ENCODE peak calls at places on chromosomes 13 and 19, in six cellular contexts. K is ovary, H is neural progenitor cell, T is endothelial cell of umbilical vein, S is suprapubic skin, X is AG04450. G is an unnamed sample.

GRCh38 chr19:33432408-33433170 is 59.1 kb downstream of the CEBPG start:
- DNase-seq in T (no peak), H (no peak), K (no peak), X (no peak), S (no peak), G (no peak)

GRCh38 chr19:35266904-35267817 is 1.6 kb upstream of the USF2 start:
- DNase-seq in T (peak), X (no peak), H (peak), S (peak), K (peak), G (peak)

GRCh38 chr13:30431269-30431950 is 9.1 kb downstream of the UBE2L5 start:
- DNase-seq in S (no peak), T (no peak), K (no peak), H (no peak), X (no peak), G (no peak)

GRCh38 chr19:4304509-4305252 is at the start of gene FSD1:
- DNase-seq in S (no peak), H (peak), T (peak), X (no peak), K (no peak), G (no peak)

GRCh38 chr19:23002690-23003422 is at the start of gene ZNF728:
- DNase-seq in K (peak), X (no peak), S (peak), H (no peak), T (no peak), G (peak)

GRCh38 chr13:45367358-45367757 is 26.4 kb upstream of the TPT1 start:
- DNase-seq in K (no peak), X (peak), T (peak), S (peak), H (no peak), G (no peak)

GRCh38 chr19:43639507-43640423 is at the start of gene CADM4:
- DNase-seq in T (no peak), H (peak), K (peak), X (no peak), S (no peak), G (peak)

GRCh38 chr13:36718686-36719085 is 44.9 kb downstream of the SERTM1 start:
- DNase-seq in K (no peak), H (no peak), T (no peak), S (no peak), X (no peak), G (no peak)

GRCh38 chr13:113954046-113954841 is 19.6 kb downstream of the C13orf46 start:
- DNase-seq in S (peak), K (peak), H (no peak), X (no peak), T (no peak), G (no peak)

GRCh38 chr13:26584713-26585112 is 27.2 kb downstream of the WASF3 start:
- DNase-seq in T (peak), H (no peak), S (no peak), X (no peak), K (no peak), G (no peak)

GRCh38 chr13:27911499-27911898 is 8.3 kb upstream of the PDX1 start:
- DNase-seq in X (no peak), K (no peak), T (no peak), S (no peak), H (no peak), G (no peak)

GRCh38 chr19:14003279-14004051 is 2.7 kb downstream of the RFX1 start:
- DNase-seq in K (no peak), H (no peak), T (peak), X (no peak), S (no peak), G (no peak)

GRCh38 chr13:40271931-40272775 is 394.3 kb downstream of the FOXO1 start:
- DNase-seq in T (peak), K (peak), S (peak), H (no peak), X (no peak), G (peak)

GRCh38 chr13:32075150-32075851 is 43.7 kb downstream of the FRY start:
- DNase-seq in X (no peak), S (no peak), H (no peak), T (no peak), K (no peak), G (no peak)

GRCh38 chr19:42197375-42197817 is 20.1 kb downstream of the DEDD2 start:
- DNase-seq in X (no peak), H (no peak), K (no peak), T (no peak), S (no peak), G (no peak)

GRCh38 chr13:31517599-31517998 is 221.7 kb upstream of the RXFP2 start:
- DNase-seq in K (no peak), S (no peak), H (no peak), T (no peak), X (no peak), G (no peak)

GRCh38 chr13:106915146-106915545 is 347.2 kb upstream of the ARGLU1 start:
- DNase-seq in K (no peak), S (no peak), X (no peak), H (no peak), T (no peak), G (no peak)

GRCh38 chr19:49217382-49217781 is 59.8 kb downstream of the TRPM4 start:
- DNase-seq in T (no peak), X (no peak), H (no peak), K (no peak), S (no peak), G (peak)

GRCh38 chr13:44768233-44768632 is 192.1 kb upstream of the TSC22D1 start:
- DNase-seq in K (no peak), X (no peak), S (no peak), H (no peak), T (no peak), G (no peak)

GRCh38 chr13:97967948-97968347 is 14.5 kb downstream of the IPO5 start:
- DNase-seq in X (no peak), T (no peak), K (peak), S (no peak), H (no peak), G (peak)

GRCh38 chr13:59205501-59205900 is 958.2 kb downstream of the DIAPH3 start:
- DNase-seq in X (no peak), T (no peak), S (no peak), H (no peak), K (no peak), G (no peak)

DNA sequence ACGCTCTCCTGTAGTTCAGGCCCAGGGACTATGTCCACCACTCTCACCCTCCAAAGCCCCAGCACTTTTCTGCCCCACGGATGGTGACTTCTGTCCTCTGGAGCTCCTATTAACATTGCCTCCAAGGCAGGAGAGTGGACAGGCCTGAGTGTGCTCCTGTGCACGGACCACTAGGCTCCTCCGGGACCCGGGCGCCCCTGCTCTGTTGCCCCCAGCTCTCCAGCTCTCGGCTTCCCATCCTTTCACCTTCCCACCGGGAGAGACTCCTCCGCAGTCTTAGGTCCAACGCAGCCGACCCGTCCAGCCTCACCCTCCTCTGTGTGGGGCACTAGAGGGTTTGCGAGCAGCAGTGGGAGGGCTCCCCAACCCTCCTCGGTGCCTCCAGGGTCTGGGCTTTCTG is 30.4 kb downstream of the CAPN12 start:
- DNase-seq in K (no peak), T (no peak), X (no peak), H (no peak), S (no peak), G (no peak)
- H3K27ac ChIP-seq in K (peak), T (no peak), X (no peak), H (no peak), S (peak), G (peak)

DNA sequence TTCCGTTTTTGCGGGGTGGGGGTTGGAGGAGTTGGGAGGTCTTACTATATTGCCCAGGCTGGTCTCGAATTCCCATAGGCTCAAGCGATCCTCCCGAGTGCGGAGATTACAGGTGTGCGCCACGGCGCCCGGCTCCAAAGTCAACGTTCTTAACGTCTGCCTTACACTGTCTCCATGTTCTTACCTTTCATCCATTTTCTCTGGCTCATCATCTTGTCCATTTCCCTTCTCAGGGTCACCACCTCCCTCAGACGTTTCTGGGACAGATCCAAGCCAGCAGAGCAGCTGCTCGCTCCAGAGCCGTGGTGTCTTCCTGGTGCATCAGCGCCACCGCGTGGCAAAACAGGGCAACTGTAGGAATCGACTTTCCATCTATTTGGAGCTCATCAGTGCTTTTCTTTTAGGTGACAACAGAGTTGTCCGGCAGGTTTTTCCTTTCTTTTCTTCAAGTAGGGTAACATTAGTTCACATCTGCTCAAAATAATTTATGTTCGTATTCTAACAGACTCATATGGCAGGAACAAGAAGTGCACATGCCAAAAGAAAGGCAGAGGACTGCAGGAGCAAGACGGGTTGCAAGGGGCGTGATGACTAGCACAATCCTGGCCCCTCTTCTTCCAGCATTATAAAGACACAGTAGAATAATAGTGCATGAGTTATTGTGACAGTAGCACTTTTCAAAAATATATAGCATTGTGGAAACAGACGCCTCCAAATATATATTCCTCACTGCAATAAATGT is 103.1 kb upstream of the ABCC4 start:
- DNase-seq in T (peak), S (peak), X (peak), K (peak), H (peak), G (peak)
- TF ChIP-seq CTCF in T (peak), S (peak), X (peak), K (peak), H (peak), G (peak)

GRCh38 chr19:750640-751423 is at the start of gene MISP:
- DNase-seq in K (no peak), T (no peak), X (no peak), H (no peak), S (peak), G (no peak)

GRCh38 chr19:749811-750210 is 1.1 kb upstream of the MISP start:
- DNase-seq in H (no peak), X (no peak), T (no peak), S (no peak), K (no peak), G (no peak)

GRCh38 chr19:754530-754929 is 3.6 kb downstream of the MISP start:
- DNase-seq in S (no peak), T (no peak), X (no peak), K (no peak), H (no peak), G (no peak)

GRCh38 chr19:752652-753517 is 2.0 kb downstream of the MISP start:
- DNase-seq in T (no peak), H (no peak), K (peak), X (peak), S (peak), G (no peak)

GRCh38 chr19:751501-752341 is 809 bp downstream of the MISP start:
- DNase-seq in T (no peak), K (no peak), S (peak), X (peak), H (no peak), G (no peak)
- H3K27ac ChIP-seq in T (no peak), K (no peak), S (peak), X (peak), H (no peak), G (no peak)

GRCh38 chr19:19776206-19777008 is 43.5 kb upstream of the ZNF14 start:
- DNase-seq in H (peak), S (peak), K (peak), T (peak), X (peak), G (peak)
- TF ChIP-seq CTCF in H (no peak), S (no peak), K (peak), T (no peak), X (no peak), G (peak)

GRCh38 chr19:2167896-2168618 is 4.3 kb downstream of the DOT1L start:
- DNase-seq in X (no peak), K (no peak), H (no peak), T (peak), S (no peak), G (peak)
- H3K27ac ChIP-seq in X (peak), K (peak), H (no peak), T (peak), S (peak), G (peak)

DNA sequence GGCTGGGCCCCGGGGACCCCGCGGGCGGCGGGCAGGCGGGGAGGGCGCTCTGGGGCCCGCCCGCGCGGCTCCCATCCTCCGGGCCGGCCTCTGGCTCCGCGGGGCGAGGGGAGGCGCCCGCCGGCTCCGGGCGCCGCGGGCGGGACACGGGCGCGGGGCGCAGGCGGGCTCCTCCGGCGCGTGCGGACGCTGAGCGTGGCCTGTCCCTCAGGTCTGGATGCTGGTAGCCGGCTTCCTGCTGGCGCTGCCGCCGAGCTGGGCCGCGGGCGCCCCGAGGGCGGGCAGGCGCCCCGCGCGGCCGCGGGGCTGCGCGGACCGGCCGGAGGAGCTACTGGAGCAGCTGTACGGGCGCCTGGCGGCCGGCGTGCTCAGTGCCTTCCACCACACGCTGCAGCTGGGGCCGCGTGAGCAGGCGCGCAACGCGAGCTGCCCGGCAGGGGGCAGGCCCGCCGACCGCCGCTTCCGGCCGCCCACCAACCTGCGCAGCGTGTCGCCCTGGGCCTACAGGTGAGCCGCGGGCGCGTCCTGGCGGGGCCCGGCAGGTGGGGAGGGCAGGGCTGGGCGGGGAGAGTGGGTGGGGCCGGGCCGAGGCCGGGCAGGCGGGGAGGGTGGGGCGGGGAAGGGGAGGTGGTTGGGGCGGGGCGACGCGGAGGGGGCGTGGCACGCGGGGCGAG is 423 bp downstream of the IL17D start:
- DNase-seq in S (no peak), H (peak), X (peak), T (peak), K (peak), G (peak)
- TF ChIP-seq CTCF in S (peak), H (peak), X (peak), T (peak), K (peak), G (peak)

GRCh38 chr13:50915562-50915961 is 6.0 kb downstream of the RNASEH2B start:
- DNase-seq in S (no peak), T (no peak), K (no peak), H (peak), X (no peak), G (no peak)

GRCh38 chr13:50912851-50913250 is 3.3 kb downstream of the RNASEH2B start:
- DNase-seq in X (no peak), T (no peak), S (no peak), H (no peak), K (no peak), G (no peak)

GRCh38 chr13:50914848-50915247 is 5.3 kb downstream of the RNASEH2B start:
- DNase-seq in X (no peak), H (no peak), T (no peak), S (no peak), K (no peak), G (no peak)

GRCh38 chr13:50911937-50912624 is 2.5 kb downstream of the RNASEH2B start:
- DNase-seq in X (peak), H (peak), S (peak), K (peak), T (peak), G (peak)

DNA sequence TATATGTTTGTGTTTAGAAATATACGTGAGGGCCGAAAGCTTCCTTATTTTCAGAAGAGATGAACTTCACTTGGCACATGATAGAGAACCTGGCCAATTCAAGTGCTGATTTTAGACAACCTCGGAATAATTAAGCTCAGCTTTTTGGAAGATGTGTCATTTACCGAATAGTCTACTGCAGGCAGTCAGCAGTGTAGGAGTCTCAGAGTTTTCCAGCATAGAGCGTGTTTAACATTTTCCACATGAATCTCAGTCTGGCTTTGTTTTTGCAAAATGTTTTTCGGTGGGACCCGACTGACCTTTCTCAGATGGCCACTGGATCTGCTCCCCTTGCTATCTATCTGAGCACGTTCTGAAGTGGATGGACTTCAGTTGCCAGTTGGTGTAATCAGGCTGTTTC is 4.7 kb downstream of the RNASEH2B start:
- DNase-seq in T (no peak), S (no peak), X (no peak), K (no peak), H (no peak), G (no peak)
- H3K27ac ChIP-seq in T (no peak), S (no peak), X (no peak), K (no peak), H (no peak), G (peak)

DNA sequence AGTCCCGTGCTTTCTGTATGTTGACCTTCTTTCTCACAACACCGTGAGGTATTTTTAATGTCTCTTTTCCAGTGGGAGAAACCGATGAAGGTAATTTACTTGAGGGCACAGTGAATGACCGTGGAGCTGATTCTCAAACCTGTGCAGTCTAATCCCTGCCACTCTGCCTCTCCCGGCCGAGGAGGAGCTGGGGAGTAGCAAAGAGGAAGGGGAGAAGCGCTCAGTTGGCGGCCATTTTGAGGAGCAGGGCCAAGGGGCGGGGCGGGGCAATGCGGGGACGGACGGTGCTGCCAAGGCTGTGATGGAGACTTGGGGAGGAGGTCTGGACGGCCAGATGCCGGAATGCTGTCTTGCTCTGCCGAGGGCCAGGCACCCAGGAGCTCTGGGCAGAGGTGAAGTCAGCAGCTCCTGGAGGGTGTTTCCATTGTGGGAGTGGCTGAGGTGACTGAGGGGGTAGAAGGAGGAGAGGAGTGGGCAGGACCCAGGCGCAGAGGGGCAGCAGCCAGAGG is 12.4 kb upstream of the RANBP3 start:
- DNase-seq in H (peak), S (no peak), X (no peak), T (no peak), K (no peak), G (no peak)
- TF ChIP-seq CTCF in H (no peak), S (no peak), X (no peak), T (no peak), K (no peak), G (no peak)

DNA sequence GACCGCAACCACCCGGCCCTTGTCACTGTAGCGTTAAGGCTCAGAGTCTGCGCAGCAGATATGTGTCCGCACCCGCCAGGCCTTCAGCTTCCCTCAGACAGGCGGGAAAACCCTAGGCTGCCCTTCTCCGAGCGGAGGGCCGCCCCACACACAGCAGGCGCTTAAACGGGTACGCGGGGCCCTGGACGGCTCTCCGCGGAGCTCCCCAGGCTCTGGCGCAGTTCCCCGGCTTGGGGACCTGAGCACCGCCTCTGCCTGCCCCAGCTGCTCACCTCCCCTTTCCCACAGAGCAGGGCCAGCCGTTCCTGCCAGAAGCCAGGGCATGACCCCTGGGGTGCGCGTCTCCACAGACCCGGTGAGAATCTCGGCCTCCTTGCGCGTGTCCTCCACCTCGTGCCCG is 599 bp downstream of the ZNF135 start:
- DNase-seq in K (peak), S (no peak), H (no peak), X (no peak), T (no peak), G (no peak)
- H3K27ac ChIP-seq in K (peak), S (peak), H (no peak), X (peak), T (no peak), G (peak)